ENCODE peak calls at places on chromosomes 5 and 9, in six cellular contexts. One of them, this sample, is unnamed. For H3K4me1, the result is how much of the 10 kb centered on the place peaks cover.

GRCh38 chr9:81562221-81563019 is 126.9 kb downstream of the TLE1 start:
- DNase-seq in adrenal gland: peak
- DNase-seq in esophagus squamous epithelium: no peak
- DNase-seq in heart left ventricle: peak
- DNase-seq in body of pancreas: peak
- DNase-seq in uterus: peak
- DNase-seq in this sample: peak

GRCh38 chr5:58860680-58861079 is 277.8 kb downstream of the RAB3C start:
- DNase-seq in adrenal gland: no peak
- DNase-seq in esophagus squamous epithelium: no peak
- DNase-seq in heart left ventricle: no peak
- DNase-seq in body of pancreas: no peak
- DNase-seq in uterus: no peak
- DNase-seq in this sample: no peak

GRCh38 chr5:373710-374602 is 52.4 kb downstream of the AHRR start:
- DNase-seq in adrenal gland: no peak
- DNase-seq in esophagus squamous epithelium: no peak
- DNase-seq in heart left ventricle: no peak
- DNase-seq in body of pancreas: peak
- DNase-seq in uterus: peak
- DNase-seq in this sample: peak

GRCh38 chr5:138948391-138949222 is 73.5 kb upstream of the LRRTM2 start:
- DNase-seq in adrenal gland: peak
- DNase-seq in esophagus squamous epithelium: no peak
- DNase-seq in heart left ventricle: no peak
- DNase-seq in body of pancreas: peak
- DNase-seq in uterus: no peak
- DNase-seq in this sample: no peak

GRCh38 chr5:120358949-120359348 is 105.2 kb upstream of the PRR16 start:
- DNase-seq in adrenal gland: no peak
- DNase-seq in esophagus squamous epithelium: no peak
- DNase-seq in heart left ventricle: no peak
- DNase-seq in body of pancreas: no peak
- DNase-seq in uterus: no peak
- DNase-seq in this sample: no peak

GRCh38 chr5:160155017-160155725 is 35.9 kb upstream of the PWWP2A start:
- DNase-seq in adrenal gland: no peak
- DNase-seq in esophagus squamous epithelium: no peak
- DNase-seq in heart left ventricle: no peak
- DNase-seq in body of pancreas: peak
- DNase-seq in uterus: no peak
- DNase-seq in this sample: no peak

GRCh38 chr5:77087484-77088291 is 603 bp upstream of the ZBED3 start:
- DNase-seq in adrenal gland: peak
- DNase-seq in esophagus squamous epithelium: no peak
- DNase-seq in heart left ventricle: peak
- DNase-seq in body of pancreas: peak
- DNase-seq in uterus: no peak
- DNase-seq in this sample: peak

GRCh38 chr5:58204966-58205365 is 254.9 kb downstream of the PLK2 start:
- DNase-seq in adrenal gland: no peak
- DNase-seq in esophagus squamous epithelium: no peak
- DNase-seq in heart left ventricle: no peak
- DNase-seq in body of pancreas: no peak
- DNase-seq in uterus: no peak
- DNase-seq in this sample: no peak

GRCh38 chr9:124308606-124309310 is 51.0 kb downstream of the NEK6 start:
- DNase-seq in adrenal gland: no peak
- DNase-seq in esophagus squamous epithelium: no peak
- DNase-seq in heart left ventricle: no peak
- DNase-seq in body of pancreas: no peak
- DNase-seq in uterus: no peak
- DNase-seq in this sample: no peak

GRCh38 chr9:107750741-107751521 is 261.4 kb upstream of the KLF4 start:
- DNase-seq in adrenal gland: peak
- DNase-seq in esophagus squamous epithelium: no peak
- DNase-seq in heart left ventricle: peak
- DNase-seq in body of pancreas: peak
- DNase-seq in uterus: peak
- DNase-seq in this sample: peak

GRCh38 chr5:74182603-74183002 is 457.9 kb downstream of the ENC1 start:
- DNase-seq in adrenal gland: no peak
- DNase-seq in esophagus squamous epithelium: no peak
- DNase-seq in heart left ventricle: no peak
- DNase-seq in body of pancreas: no peak
- DNase-seq in uterus: no peak
- DNase-seq in this sample: no peak

GRCh38 chr5:21644032-21644431 is 1209.1 kb downstream of the CDH12 start:
- DNase-seq in adrenal gland: no peak
- DNase-seq in esophagus squamous epithelium: no peak
- DNase-seq in heart left ventricle: no peak
- DNase-seq in body of pancreas: no peak
- DNase-seq in uterus: no peak
- DNase-seq in this sample: no peak

GRCh38 chr5:133354323-133355161 is 257.8 kb downstream of the FSTL4 start:
- DNase-seq in adrenal gland: no peak
- DNase-seq in esophagus squamous epithelium: no peak
- DNase-seq in heart left ventricle: no peak
- DNase-seq in body of pancreas: no peak
- DNase-seq in uterus: no peak
- DNase-seq in this sample: no peak

GRCh38 chr9:129624947-129625346 is 1.0 kb upstream of the NTMT1 start:
- DNase-seq in adrenal gland: no peak
- DNase-seq in esophagus squamous epithelium: no peak
- DNase-seq in heart left ventricle: no peak
- DNase-seq in body of pancreas: no peak
- DNase-seq in uterus: no peak
- DNase-seq in this sample: no peak

GRCh38 chr5:10046681-10047080 is 203.0 kb downstream of the ATPSCKMT start:
- DNase-seq in adrenal gland: no peak
- DNase-seq in esophagus squamous epithelium: no peak
- DNase-seq in heart left ventricle: no peak
- DNase-seq in body of pancreas: no peak
- DNase-seq in uterus: no peak
- DNase-seq in this sample: no peak

GRCh38 chr5:137199966-137200365 is 299.2 kb downstream of the SPOCK1 start:
- DNase-seq in adrenal gland: no peak
- DNase-seq in esophagus squamous epithelium: no peak
- DNase-seq in heart left ventricle: no peak
- DNase-seq in body of pancreas: no peak
- DNase-seq in uterus: no peak
- DNase-seq in this sample: no peak

GRCh38 chr9:68749579-68750159 is 44.6 kb downstream of the PIP5K1B start:
- DNase-seq in adrenal gland: no peak
- DNase-seq in esophagus squamous epithelium: no peak
- DNase-seq in heart left ventricle: no peak
- DNase-seq in body of pancreas: no peak
- DNase-seq in uterus: no peak
- DNase-seq in this sample: no peak

GRCh38 chr9:131771646-131772045 is 31.8 kb upstream of the RAPGEF1 start:
- DNase-seq in adrenal gland: no peak
- DNase-seq in esophagus squamous epithelium: no peak
- DNase-seq in heart left ventricle: no peak
- DNase-seq in body of pancreas: no peak
- DNase-seq in uterus: no peak
- DNase-seq in this sample: no peak

DNA sequence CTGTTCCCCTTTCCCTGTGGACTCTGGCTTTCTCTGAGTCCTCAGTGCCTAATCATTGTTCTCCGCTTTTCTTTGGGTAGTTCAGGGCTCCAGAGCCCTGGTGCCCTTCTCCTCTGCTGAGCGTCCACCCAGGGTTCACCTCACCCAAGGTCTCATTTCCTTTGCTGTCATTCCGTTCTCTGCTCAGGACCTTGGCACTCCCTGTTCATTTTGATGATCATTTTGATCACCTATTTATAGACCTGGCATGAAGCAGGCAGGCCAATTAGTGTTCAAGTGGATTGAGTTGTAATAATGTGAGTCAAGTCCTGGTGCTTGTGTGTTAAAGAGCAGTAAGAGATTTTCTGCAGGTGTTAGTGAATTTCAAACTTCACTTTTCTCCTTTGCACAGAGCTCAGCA is 3.6 kb downstream of the TRIO start:
- DNase-seq in adrenal gland: no peak
- DNase-seq in esophagus squamous epithelium: no peak
- DNase-seq in heart left ventricle: no peak
- DNase-seq in body of pancreas: no peak
- DNase-seq in uterus: no peak
- DNase-seq in this sample: no peak
- H3K4me1 ChIP-seq in adrenal gland: under half
- H3K4me1 ChIP-seq in esophagus squamous epithelium: half or more
- H3K4me1 ChIP-seq in heart left ventricle: under half
- H3K4me1 ChIP-seq in body of pancreas: under half
- H3K4me1 ChIP-seq in uterus: under half
- H3K4me1 ChIP-seq in this sample: under half

GRCh38 chr5:141680178-141680577 is 1.9 kb downstream of the ARAP3 start:
- DNase-seq in adrenal gland: no peak
- DNase-seq in esophagus squamous epithelium: no peak
- DNase-seq in heart left ventricle: no peak
- DNase-seq in body of pancreas: no peak
- DNase-seq in uterus: no peak
- DNase-seq in this sample: no peak

GRCh38 chr5:141680751-141681201 is 1.3 kb downstream of the ARAP3 start:
- DNase-seq in adrenal gland: peak
- DNase-seq in esophagus squamous epithelium: no peak
- DNase-seq in heart left ventricle: peak
- DNase-seq in body of pancreas: no peak
- DNase-seq in uterus: peak
- DNase-seq in this sample: peak

GRCh38 chr5:141681295-141681694 is 735 bp downstream of the ARAP3 start:
- DNase-seq in adrenal gland: no peak
- DNase-seq in esophagus squamous epithelium: no peak
- DNase-seq in heart left ventricle: no peak
- DNase-seq in body of pancreas: no peak
- DNase-seq in uterus: no peak
- DNase-seq in this sample: no peak

GRCh38 chr5:141674747-141675146 is 7.3 kb downstream of the ARAP3 start:
- DNase-seq in adrenal gland: no peak
- DNase-seq in esophagus squamous epithelium: no peak
- DNase-seq in heart left ventricle: no peak
- DNase-seq in body of pancreas: no peak
- DNase-seq in uterus: no peak
- DNase-seq in this sample: no peak

DNA sequence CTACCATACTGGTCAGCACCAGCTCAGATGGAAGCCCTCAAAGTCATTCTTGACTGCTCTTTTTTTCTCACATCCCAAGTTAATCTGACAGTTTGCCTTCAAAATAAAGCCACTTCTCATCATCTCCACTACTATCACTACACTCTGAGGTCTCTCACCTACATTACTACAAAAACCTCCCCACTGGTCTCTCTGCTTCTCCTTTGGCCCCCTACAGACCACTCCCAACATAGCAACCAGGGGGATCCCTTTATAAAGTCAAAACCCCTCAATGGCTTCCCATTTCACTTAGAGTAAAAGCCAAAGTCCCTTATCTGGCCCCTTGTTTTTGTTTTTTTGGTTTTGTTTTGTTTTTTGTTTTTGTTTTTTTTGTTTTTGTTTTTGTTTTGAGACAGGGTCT is 4.6 kb downstream of the ARAP3 start:
- DNase-seq in adrenal gland: no peak
- DNase-seq in esophagus squamous epithelium: no peak
- DNase-seq in heart left ventricle: no peak
- DNase-seq in body of pancreas: no peak
- DNase-seq in uterus: no peak
- DNase-seq in this sample: no peak
- TF ChIP-seq CTCF in adrenal gland: no peak
- TF ChIP-seq CTCF in esophagus squamous epithelium: no peak
- TF ChIP-seq CTCF in heart left ventricle: no peak
- TF ChIP-seq CTCF in body of pancreas: no peak
- TF ChIP-seq CTCF in uterus: no peak
- TF ChIP-seq CTCF in this sample: no peak

GRCh38 chr9:136052991-136053756 is 41.9 kb downstream of the NACC2 start:
- DNase-seq in adrenal gland: no peak
- DNase-seq in esophagus squamous epithelium: no peak
- DNase-seq in heart left ventricle: no peak
- DNase-seq in body of pancreas: no peak
- DNase-seq in uterus: no peak
- DNase-seq in this sample: no peak

GRCh38 chr9:136051568-136052432 is 43.3 kb downstream of the NACC2 start:
- DNase-seq in adrenal gland: peak
- DNase-seq in esophagus squamous epithelium: no peak
- DNase-seq in heart left ventricle: no peak
- DNase-seq in body of pancreas: peak
- DNase-seq in uterus: no peak
- DNase-seq in this sample: peak

GRCh38 chr9:136050706-136051567 is 44.2 kb downstream of the NACC2 start:
- DNase-seq in adrenal gland: no peak
- DNase-seq in esophagus squamous epithelium: no peak
- DNase-seq in heart left ventricle: no peak
- DNase-seq in body of pancreas: no peak
- DNase-seq in uterus: no peak
- DNase-seq in this sample: peak

GRCh38 chr9:136053757-136054142 is 41.3 kb downstream of the NACC2 start:
- DNase-seq in adrenal gland: no peak
- DNase-seq in esophagus squamous epithelium: no peak
- DNase-seq in heart left ventricle: no peak
- DNase-seq in body of pancreas: no peak
- DNase-seq in uterus: no peak
- DNase-seq in this sample: no peak

GRCh38 chr9:136052433-136052880 is 42.6 kb downstream of the NACC2 start:
- DNase-seq in adrenal gland: no peak
- DNase-seq in esophagus squamous epithelium: no peak
- DNase-seq in heart left ventricle: no peak
- DNase-seq in body of pancreas: peak
- DNase-seq in uterus: no peak
- DNase-seq in this sample: no peak
- TF ChIP-seq POLR2A in adrenal gland: no peak
- TF ChIP-seq POLR2A in esophagus squamous epithelium: no peak
- TF ChIP-seq POLR2A in heart left ventricle: no peak
- TF ChIP-seq POLR2A in body of pancreas: no peak
- TF ChIP-seq POLR2A in uterus: no peak
- TF ChIP-seq POLR2A in this sample: no peak

GRCh38 chr9:35537898-35538297 is 48.0 kb downstream of the RUSC2 start:
- DNase-seq in adrenal gland: no peak
- DNase-seq in esophagus squamous epithelium: no peak
- DNase-seq in heart left ventricle: peak
- DNase-seq in body of pancreas: no peak
- DNase-seq in uterus: no peak
- DNase-seq in this sample: no peak

GRCh38 chr9:35538361-35539234 is 48.7 kb downstream of the RUSC2 start:
- DNase-seq in adrenal gland: no peak
- DNase-seq in esophagus squamous epithelium: no peak
- DNase-seq in heart left ventricle: peak
- DNase-seq in body of pancreas: peak
- DNase-seq in uterus: peak
- DNase-seq in this sample: peak

DNA sequence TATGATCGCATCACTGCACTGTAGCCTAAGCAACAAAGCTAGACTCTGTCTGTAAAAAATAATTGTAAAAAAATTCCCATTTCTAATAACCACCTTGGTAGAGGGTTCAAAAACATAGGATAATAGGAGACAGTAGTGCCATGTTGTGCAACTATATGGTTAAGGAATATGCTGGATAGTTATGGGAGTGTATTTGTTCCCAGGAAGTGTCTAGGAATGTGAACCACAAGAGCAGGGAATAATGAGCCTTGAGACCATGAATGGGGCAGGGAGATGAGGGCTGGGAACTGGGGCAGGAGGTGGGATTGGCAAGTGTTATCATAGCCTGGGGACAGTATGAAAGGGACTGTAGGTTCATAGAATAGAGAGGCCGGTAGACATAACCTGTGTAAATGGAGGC is 50.4 kb downstream of the RUSC2 start:
- DNase-seq in adrenal gland: no peak
- DNase-seq in esophagus squamous epithelium: no peak
- DNase-seq in heart left ventricle: no peak
- DNase-seq in body of pancreas: no peak
- DNase-seq in uterus: no peak
- DNase-seq in this sample: no peak
- H3K4me1 ChIP-seq in adrenal gland: under half
- H3K4me1 ChIP-seq in esophagus squamous epithelium: half or more
- H3K4me1 ChIP-seq in heart left ventricle: under half
- H3K4me1 ChIP-seq in body of pancreas: under half
- H3K4me1 ChIP-seq in uterus: under half
- H3K4me1 ChIP-seq in this sample: under half

This sample was measured in right lobe of liver.